ENCODE peak calls at places on chromosome 18, in four cellular contexts. Y, Q, G and I are unnamed samples.

GRCh38 chr18:56831988-56832387 is 180.8 kb downstream of the WDR7 start:
- DNase-seq in Y (no peak), Q (no peak), G (peak; percentile 81), I (no peak)

GRCh38 chr18:74171910-74172606 is 23.7 kb downstream of the TIMM21 start:
- DNase-seq in Y (no peak), Q (no peak), G (no peak), I (no peak)

GRCh38 chr18:35474884-35475283 is 22.9 kb downstream of the INO80C start:
- DNase-seq in Y (no peak), Q (no peak), G (no peak), I (no peak)

GRCh38 chr18:250685-251084 is 17.2 kb downstream of the THOC1 start:
- DNase-seq in Y (no peak), Q (no peak), G (peak; percentile 72), I (no peak)

GRCh38 chr18:13221821-13222220 is 3.3 kb downstream of the LDLRAD4 start:
- DNase-seq in Y (no peak), Q (no peak), G (peak; percentile 20), I (peak; percentile 62)

GRCh38 chr18:61942072-61942471 is 49.3 kb upstream of the RNF152 start:
- DNase-seq in Y (no peak), Q (no peak), G (peak; percentile 18), I (no peak)

GRCh38 chr18:21074336-21075323 is 37.0 kb downstream of the ROCK1 start:
- DNase-seq in Y (no peak), Q (no peak), G (no peak), I (no peak)

GRCh38 chr18:4017479-4017878 is 437.6 kb downstream of the DLGAP1 start:
- DNase-seq in Y (no peak), Q (no peak), G (peak; percentile 3), I (no peak)

GRCh38 chr18:55048892-55049291 is 89.6 kb upstream of the CCDC68 start:
- DNase-seq in Y (no peak), Q (no peak), G (peak; percentile 33), I (no peak)

GRCh38 chr18:11955299-11956029 is 25.8 kb upstream of the IMPA2 start:
- DNase-seq in Y (peak; percentile 80), Q (no peak), G (peak; percentile 95), I (peak; percentile 63)

GRCh38 chr18:62790836-62791772 is 75.8 kb downstream of the PHLPP1 start:
- DNase-seq in Y (no peak), Q (no peak), G (peak; percentile 31), I (no peak)

GRCh38 chr18:41972067-41973000 is 17.3 kb downstream of the PIK3C3 start:
- DNase-seq in Y (no peak), Q (no peak), G (no peak), I (no peak)

DNA sequence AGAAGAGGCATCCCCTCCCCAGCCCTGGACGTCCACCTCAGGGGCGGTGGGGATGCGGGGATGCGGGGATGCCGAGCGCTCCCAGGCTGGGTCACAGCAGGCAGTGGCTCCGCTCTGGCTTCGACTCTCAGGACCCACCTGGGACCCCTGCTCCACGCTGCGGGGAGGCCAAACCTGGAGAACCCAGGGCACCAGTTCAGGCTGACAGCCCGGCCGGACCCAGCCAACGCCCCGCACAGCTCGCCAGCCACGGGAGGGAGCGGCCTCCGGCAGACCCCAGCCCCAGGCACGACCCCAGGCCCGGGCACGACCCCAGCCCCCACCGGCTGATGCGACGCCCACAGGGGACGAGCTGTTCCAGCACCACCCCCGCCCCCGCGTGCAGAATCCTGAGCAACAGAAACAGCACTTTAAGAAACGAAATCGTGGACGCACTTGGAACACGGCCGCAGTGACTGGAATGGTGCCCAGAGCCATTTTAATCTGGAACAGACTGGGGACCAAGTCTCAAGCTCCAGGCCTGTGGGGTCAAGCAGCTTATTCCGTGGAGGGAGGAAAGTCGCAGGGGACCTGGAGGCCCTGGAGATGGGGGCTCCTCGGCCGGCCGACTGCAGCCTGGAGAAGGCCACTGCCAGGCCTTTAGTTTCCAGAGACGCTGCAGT is 74.3 kb downstream of the MBP start:
- DNase-seq in Y (no peak), Q (no peak), G (no peak), I (peak; percentile 81)
- H3K27ac ChIP-seq in Y (no peak overlapping the region), Q (no peak overlapping the region), G (no peak overlapping the region), I (peak overlapping the region; percentile 76)

GRCh38 chr18:46346213-46346612 is 242.0 kb downstream of the HAUS1 start:
- DNase-seq in Y (no peak), Q (no peak), G (no peak), I (no peak)
- H3K4me3 ChIP-seq in Y (no peak overlapping the region), Q (no peak overlapping the region), G (no peak overlapping the region), I (no peak overlapping the region)

GRCh38 chr18:9421096-9421495 is 54.2 kb upstream of the RALBP1 start:
- DNase-seq in Y (no peak), Q (no peak), G (no peak), I (no peak)
- H3K27ac ChIP-seq in Y (no peak overlapping the region), Q (no peak overlapping the region), G (no peak overlapping the region), I (no peak overlapping the region)

GRCh38 chr18:22198163-22198562 is 28.8 kb downstream of the GATA6 start:
- DNase-seq in Y (no peak), Q (no peak), G (no peak), I (no peak)

GRCh38 chr18:22199005-22199404 is 29.6 kb downstream of the GATA6 start:
- DNase-seq in Y (no peak), Q (no peak), G (no peak), I (no peak)

GRCh38 chr18:22203035-22203434 is 33.6 kb downstream of the GATA6 start:
- DNase-seq in Y (no peak), Q (no peak), G (no peak), I (no peak)

GRCh38 chr18:22197668-22198067 is 28.3 kb downstream of the GATA6 start:
- DNase-seq in Y (no peak), Q (no peak), G (no peak), I (no peak)

DNA sequence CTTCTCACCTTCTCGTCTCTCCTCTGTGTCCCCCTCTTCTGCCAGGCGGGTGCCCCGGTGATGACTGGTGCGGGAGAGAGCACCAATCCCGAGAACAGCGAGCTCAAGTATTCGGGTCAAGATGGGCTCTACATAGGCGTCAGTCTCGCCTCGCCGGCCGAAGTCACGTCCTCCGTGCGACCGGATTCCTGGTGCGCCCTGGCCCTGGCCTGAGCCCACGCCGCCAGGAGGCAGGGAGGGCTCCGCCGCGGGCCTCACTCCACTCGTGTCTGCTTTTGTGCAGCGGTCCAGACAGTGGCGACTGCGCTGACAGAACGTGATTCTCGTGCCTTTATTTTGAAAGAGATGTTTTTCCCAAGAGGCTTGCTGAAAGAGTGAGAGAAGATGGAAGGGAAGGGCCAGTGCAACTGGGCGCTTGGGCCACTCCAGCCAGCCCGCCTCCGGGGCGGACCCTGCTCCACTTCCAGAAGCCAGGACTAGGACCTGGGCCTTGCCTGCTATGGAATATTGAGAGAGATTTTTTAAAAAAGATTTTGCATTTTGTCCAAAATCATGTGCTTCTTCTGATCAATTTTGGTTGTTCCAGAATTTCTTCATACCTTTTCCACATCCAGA is 31.3 kb downstream of the GATA6 start:
- DNase-seq in Y (no peak), Q (no peak), G (no peak), I (no peak)
- H3K4me3 ChIP-seq in Y (no peak overlapping the region), Q (no peak overlapping the region), G (no peak overlapping the region), I (no peak overlapping the region)